ENCODE peak calls at places on chromosomes 3 and 15, in seven cellular contexts. V, N, L, S, T, R and U are unnamed samples.

GRCh38 chr3:168443967-168444366 is 348.2 kb upstream of the GOLIM4 start:
- DNase-seq in N (no peak), L (no peak), R (no peak), T (no peak), S (no peak), V (no peak), U (no peak)

GRCh38 chr15:68642491-68642845 is 63.7 kb downstream of the CORO2B start:
- DNase-seq in N (no peak), L (no peak), T (no peak), R (no peak), S (no peak), V (no peak), U (no peak)

GRCh38 chr15:43329222-43329959 is 982 bp downstream of the LCMT2 start:
- DNase-seq in V (peak; percentile 4), T (no peak), N (no peak), S (no peak), R (peak; percentile 21), L (no peak), U (no peak)

GRCh38 chr15:41936155-41936554 is 36.2 kb downstream of the EHD4 start:
- DNase-seq in L (no peak), S (no peak), R (no peak), N (no peak), T (no peak), V (no peak), U (no peak)

GRCh38 chr3:102085431-102086226 is 236.3 kb downstream of the NFKBIZ start:
- DNase-seq in S (no peak), T (no peak), L (no peak), N (no peak), V (no peak), R (no peak), U (no peak)

GRCh38 chr3:124429129-124429815 is 301.0 kb upstream of the UMPS start:
- DNase-seq in S (no peak), V (no peak), L (no peak), R (no peak), T (peak; percentile 16), N (peak; percentile 51), U (no peak)

GRCh38 chr3:38538773-38539353 is 42.7 kb downstream of the EXOG start:
- DNase-seq in L (no peak), T (no peak), S (no peak), R (no peak), N (no peak), V (no peak), U (no peak)

GRCh38 chr3:105883798-105884377 is 15.1 kb upstream of the CBLB start:
- DNase-seq in T (no peak), L (no peak), V (no peak), R (no peak), N (no peak), S (no peak), U (no peak)